ENCODE peak calls at places on chromosomes 12 and 14, in seven cellular contexts. Q, M, T, P, O, U and E are unnamed samples.

GRCh38 chr12:75170786-75171185 is 38.9 kb downstream of the KCNC2 start:
- DNase-seq in Q (peak), M (no peak), T (no peak), P (no peak), O (no peak), U (no peak), E (no peak)

GRCh38 chr12:15563683-15564082 is 225.5 kb downstream of the EPS8 start:
- DNase-seq in Q (peak), M (no peak), T (no peak), P (no peak), O (no peak), U (no peak), E (peak)

GRCh38 chr12:87586158-87586557 is 443.0 kb downstream of the C12orf50 start:
- DNase-seq in Q (no peak), M (no peak), T (no peak), P (no peak), O (no peak), U (no peak), E (no peak)

GRCh38 chr12:2248901-2249381 is 196.2 kb downstream of the CACNA1C start:
- DNase-seq in Q (no peak), M (no peak), T (no peak), P (no peak), O (peak), U (no peak), E (no peak)

GRCh38 chr14:102726191-102726949 is 50.9 kb upstream of the TRAF3 start:
- DNase-seq in Q (no peak), M (no peak), T (no peak), P (no peak), O (no peak), U (no peak), E (no peak)

GRCh38 chr12:15772405-15773018 is 16.7 kb downstream of the EPS8 start:
- DNase-seq in Q (no peak), M (no peak), T (no peak), P (no peak), O (peak), U (no peak), E (no peak)

GRCh38 chr12:100579844-100580243 is 6.4 kb downstream of the GAS2L3 start:
- DNase-seq in Q (peak), M (no peak), T (no peak), P (no peak), O (no peak), U (no peak), E (no peak)

GRCh38 chr14:105061428-105062047 is 3.7 kb downstream of the GPR132 start:
- DNase-seq in Q (peak), M (peak), T (peak), P (no peak), O (no peak), U (no peak), E (no peak)

GRCh38 chr14:77502109-77502782 is 3.6 kb upstream of the ISM2 start:
- DNase-seq in Q (no peak), M (no peak), T (peak), P (no peak), O (no peak), U (no peak), E (no peak)

GRCh38 chr14:85217412-85217811 is 312.5 kb upstream of the FLRT2 start:
- DNase-seq in Q (no peak), M (no peak), T (no peak), P (no peak), O (peak), U (no peak), E (no peak)

GRCh38 chr12:122123761-122124145 is 45.2 kb downstream of the MLXIP start:
- DNase-seq in Q (no peak), M (no peak), T (no peak), P (no peak), O (no peak), U (no peak), E (no peak)

GRCh38 chr12:24770334-24770733 is 178.6 kb downstream of the BCAT1 start:
- DNase-seq in Q (no peak), M (no peak), T (no peak), P (no peak), O (peak), U (no peak), E (no peak)

GRCh38 chr12:131380961-131381705 is 329.8 kb upstream of the SFSWAP start:
- DNase-seq in Q (no peak), M (no peak), T (no peak), P (no peak), O (no peak), U (no peak), E (no peak)

GRCh38 chr14:31944256-31945073 is 132.6 kb upstream of the ARHGAP5 start:
- DNase-seq in Q (no peak), M (no peak), T (no peak), P (no peak), O (no peak), U (no peak), E (no peak)

GRCh38 chr14:68229423-68229831 is 409.8 kb downstream of the RAD51B start:
- DNase-seq in Q (no peak), M (no peak), T (peak), P (no peak), O (no peak), U (no peak), E (no peak)

GRCh38 chr12:32298917-32299316 is 100.4 kb upstream of the FGD4 start:
- DNase-seq in Q (no peak), M (no peak), T (no peak), P (no peak), O (no peak), U (no peak), E (peak)

GRCh38 chr14:73785834-73786631 is 65.6 kb upstream of the PTGR2 start:
- DNase-seq in Q (peak), M (peak), T (peak), P (peak), O (peak), U (peak), E (peak)

GRCh38 chr14:61698216-61698980 is 3.1 kb downstream of the HIF1A start:
- DNase-seq in Q (peak), M (no peak), T (no peak), P (no peak), O (no peak), U (no peak), E (no peak)

GRCh38 chr14:43877351-43877900 is 629.7 kb downstream of the FSCB start:
- DNase-seq in Q (no peak), M (no peak), T (no peak), P (no peak), O (no peak), U (no peak), E (no peak)

GRCh38 chr14:102898298-102898697 is 24.2 kb upstream of the AMN start:
- DNase-seq in Q (no peak), M (no peak), T (no peak), P (no peak), O (no peak), U (no peak), E (no peak)

GRCh38 chr14:67815573-67816235 is 686 bp downstream of the ZFYVE26 start:
- DNase-seq in Q (no peak), M (no peak), T (no peak), P (no peak), O (peak), U (no peak), E (no peak)